ENCODE peak calls at places on chromosomes 5 and 9, in nine cellular contexts. One of them, this sample, is unnamed.

GRCh38 chr9:103586721-103587120 is 507.4 kb upstream of the SMC2 start:
- DNase-seq in A549: no peak
- DNase-seq in neural crest cell: no peak
- DNase-seq in WTC11: no peak
- DNase-seq in CD4-positive, alpha-beta T cell: no peak
- DNase-seq in fibroblast of lung: no peak
- DNase-seq in fibroblast of mammary gland: no peak
- DNase-seq in endodermal cell: no peak
- DNase-seq in MM.1S: no peak
- DNase-seq in this sample: no peak

GRCh38 chr5:65981548-65981947 is 55.2 kb downstream of the ERBIN start:
- DNase-seq in fibroblast of lung: no peak
- DNase-seq in fibroblast of mammary gland: no peak
- DNase-seq in WTC11: no peak
- DNase-seq in endodermal cell: peak
- DNase-seq in MM.1S: no peak
- DNase-seq in CD4-positive, alpha-beta T cell: no peak
- DNase-seq in A549: no peak
- DNase-seq in neural crest cell: no peak
- DNase-seq in this sample: no peak

GRCh38 chr9:83472221-83472665 is 66.0 kb downstream of the FRMD3 start:
- DNase-seq in endodermal cell: no peak
- DNase-seq in MM.1S: no peak
- DNase-seq in CD4-positive, alpha-beta T cell: no peak
- DNase-seq in fibroblast of lung: peak
- DNase-seq in WTC11: no peak
- DNase-seq in fibroblast of mammary gland: peak
- DNase-seq in neural crest cell: no peak
- DNase-seq in A549: peak
- DNase-seq in this sample: no peak

GRCh38 chr5:156597276-156597675 is 252.8 kb upstream of the PPP1R2B start:
- DNase-seq in endodermal cell: no peak
- DNase-seq in WTC11: no peak
- DNase-seq in MM.1S: no peak
- DNase-seq in fibroblast of mammary gland: no peak
- DNase-seq in CD4-positive, alpha-beta T cell: no peak
- DNase-seq in fibroblast of lung: no peak
- DNase-seq in neural crest cell: no peak
- DNase-seq in A549: no peak
- DNase-seq in this sample: no peak

GRCh38 chr9:120966005-120966369 is 39.4 kb upstream of the TRAF1 start:
- DNase-seq in fibroblast of mammary gland: no peak
- DNase-seq in neural crest cell: no peak
- DNase-seq in CD4-positive, alpha-beta T cell: no peak
- DNase-seq in A549: no peak
- DNase-seq in WTC11: no peak
- DNase-seq in endodermal cell: no peak
- DNase-seq in fibroblast of lung: no peak
- DNase-seq in MM.1S: no peak
- DNase-seq in this sample: no peak

GRCh38 chr9:15469406-15469805 is 41.4 kb downstream of the PSIP1 start:
- DNase-seq in A549: no peak
- DNase-seq in neural crest cell: no peak
- DNase-seq in WTC11: no peak
- DNase-seq in fibroblast of mammary gland: no peak
- DNase-seq in fibroblast of lung: peak
- DNase-seq in CD4-positive, alpha-beta T cell: no peak
- DNase-seq in endodermal cell: no peak
- DNase-seq in MM.1S: no peak
- DNase-seq in this sample: no peak

GRCh38 chr5:14724633-14725032 is 60.1 kb downstream of the OTULIN start:
- DNase-seq in CD4-positive, alpha-beta T cell: no peak
- DNase-seq in neural crest cell: no peak
- DNase-seq in WTC11: no peak
- DNase-seq in endodermal cell: no peak
- DNase-seq in fibroblast of lung: no peak
- DNase-seq in fibroblast of mammary gland: no peak
- DNase-seq in MM.1S: no peak
- DNase-seq in A549: no peak
- DNase-seq in this sample: no peak

GRCh38 chr5:38396766-38397165 is 138.4 kb downstream of the EGFLAM start:
- DNase-seq in WTC11: no peak
- DNase-seq in neural crest cell: no peak
- DNase-seq in fibroblast of lung: no peak
- DNase-seq in MM.1S: no peak
- DNase-seq in CD4-positive, alpha-beta T cell: no peak
- DNase-seq in A549: no peak
- DNase-seq in endodermal cell: peak
- DNase-seq in fibroblast of mammary gland: no peak
- DNase-seq in this sample: no peak

GRCh38 chr9:122835313-122835731 is 6.9 kb upstream of the PDCL start:
- DNase-seq in CD4-positive, alpha-beta T cell: peak
- DNase-seq in neural crest cell: no peak
- DNase-seq in MM.1S: no peak
- DNase-seq in fibroblast of lung: no peak
- DNase-seq in A549: no peak
- DNase-seq in endodermal cell: peak
- DNase-seq in fibroblast of mammary gland: no peak
- DNase-seq in WTC11: no peak
- DNase-seq in this sample: peak

GRCh38 chr9:115952667-115953316 is 200.8 kb upstream of the PAPPA start:
- DNase-seq in fibroblast of mammary gland: peak
- DNase-seq in WTC11: no peak
- DNase-seq in neural crest cell: no peak
- DNase-seq in endodermal cell: no peak
- DNase-seq in fibroblast of lung: peak
- DNase-seq in MM.1S: no peak
- DNase-seq in A549: peak
- DNase-seq in CD4-positive, alpha-beta T cell: no peak
- DNase-seq in this sample: no peak

GRCh38 chr5:131171276-131171815 is 602 bp downstream of the LYRM7 start:
- DNase-seq in CD4-positive, alpha-beta T cell: no peak
- DNase-seq in neural crest cell: no peak
- DNase-seq in fibroblast of lung: no peak
- DNase-seq in endodermal cell: peak
- DNase-seq in MM.1S: peak
- DNase-seq in WTC11: no peak
- DNase-seq in A549: no peak
- DNase-seq in fibroblast of mammary gland: no peak
- DNase-seq in this sample: no peak

GRCh38 chr9:96667363-96667728 is 12.2 kb upstream of the PRXL2C start:
- DNase-seq in endodermal cell: peak
- DNase-seq in CD4-positive, alpha-beta T cell: no peak
- DNase-seq in neural crest cell: no peak
- DNase-seq in fibroblast of lung: no peak
- DNase-seq in MM.1S: no peak
- DNase-seq in WTC11: no peak
- DNase-seq in fibroblast of mammary gland: no peak
- DNase-seq in A549: no peak
- DNase-seq in this sample: no peak

GRCh38 chr9:87292449-87293191 is 205.0 kb upstream of the DAPK1 start:
- DNase-seq in WTC11: no peak
- DNase-seq in neural crest cell: no peak
- DNase-seq in MM.1S: no peak
- DNase-seq in fibroblast of mammary gland: peak
- DNase-seq in A549: no peak
- DNase-seq in fibroblast of lung: peak
- DNase-seq in endodermal cell: no peak
- DNase-seq in CD4-positive, alpha-beta T cell: no peak
- DNase-seq in this sample: no peak

GRCh38 chr9:77375956-77376532 is 198.7 kb downstream of the VPS13A start:
- DNase-seq in MM.1S: no peak
- DNase-seq in fibroblast of mammary gland: peak
- DNase-seq in A549: no peak
- DNase-seq in WTC11: no peak
- DNase-seq in fibroblast of lung: peak
- DNase-seq in neural crest cell: no peak
- DNase-seq in endodermal cell: peak
- DNase-seq in CD4-positive, alpha-beta T cell: no peak
- DNase-seq in this sample: no peak

GRCh38 chr9:134410078-134410834 is 84.0 kb downstream of the RXRA start:
- DNase-seq in MM.1S: no peak
- DNase-seq in fibroblast of mammary gland: no peak
- DNase-seq in neural crest cell: no peak
- DNase-seq in WTC11: no peak
- DNase-seq in CD4-positive, alpha-beta T cell: no peak
- DNase-seq in fibroblast of lung: no peak
- DNase-seq in endodermal cell: no peak
- DNase-seq in A549: peak
- DNase-seq in this sample: no peak

GRCh38 chr5:126446498-126447224 is 23.5 kb downstream of the GRAMD2B start:
- DNase-seq in fibroblast of lung: peak
- DNase-seq in A549: peak
- DNase-seq in neural crest cell: no peak
- DNase-seq in fibroblast of mammary gland: peak
- DNase-seq in endodermal cell: no peak
- DNase-seq in MM.1S: no peak
- DNase-seq in CD4-positive, alpha-beta T cell: no peak
- DNase-seq in WTC11: no peak
- DNase-seq in this sample: no peak

GRCh38 chr5:34652916-34653315 is 3.2 kb upstream of the RAI14 start:
- DNase-seq in neural crest cell: no peak
- DNase-seq in CD4-positive, alpha-beta T cell: no peak
- DNase-seq in endodermal cell: no peak
- DNase-seq in MM.1S: no peak
- DNase-seq in fibroblast of mammary gland: peak
- DNase-seq in WTC11: no peak
- DNase-seq in A549: no peak
- DNase-seq in fibroblast of lung: peak
- DNase-seq in this sample: no peak

GRCh38 chr9:107016383-107016782 is 153.4 kb downstream of the ZNF462 start:
- DNase-seq in WTC11: no peak
- DNase-seq in endodermal cell: no peak
- DNase-seq in neural crest cell: no peak
- DNase-seq in MM.1S: no peak
- DNase-seq in fibroblast of lung: no peak
- DNase-seq in CD4-positive, alpha-beta T cell: no peak
- DNase-seq in fibroblast of mammary gland: no peak
- DNase-seq in A549: no peak
- DNase-seq in this sample: no peak

GRCh38 chr9:107019216-107019615 is 156.2 kb downstream of the ZNF462 start:
- DNase-seq in fibroblast of lung: peak
- DNase-seq in neural crest cell: no peak
- DNase-seq in CD4-positive, alpha-beta T cell: no peak
- DNase-seq in A549: no peak
- DNase-seq in fibroblast of mammary gland: peak
- DNase-seq in MM.1S: no peak
- DNase-seq in WTC11: no peak
- DNase-seq in endodermal cell: no peak
- DNase-seq in this sample: no peak

GRCh38 chr9:107024193-107024592 is 161.2 kb downstream of the ZNF462 start:
- DNase-seq in fibroblast of lung: peak
- DNase-seq in MM.1S: peak
- DNase-seq in fibroblast of mammary gland: no peak
- DNase-seq in endodermal cell: no peak
- DNase-seq in WTC11: no peak
- DNase-seq in CD4-positive, alpha-beta T cell: no peak
- DNase-seq in A549: no peak
- DNase-seq in neural crest cell: no peak
- DNase-seq in this sample: no peak

GRCh38 chr9:107020040-107020530 is 157.1 kb downstream of the ZNF462 start:
- DNase-seq in MM.1S: peak
- DNase-seq in endodermal cell: peak
- DNase-seq in fibroblast of mammary gland: peak
- DNase-seq in WTC11: no peak
- DNase-seq in CD4-positive, alpha-beta T cell: no peak
- DNase-seq in fibroblast of lung: peak
- DNase-seq in neural crest cell: no peak
- DNase-seq in A549: no peak
- DNase-seq in this sample: peak
- TF ChIP-seq CTCF in MM.1S: no peak
- TF ChIP-seq CTCF in endodermal cell: peak
- TF ChIP-seq CTCF in fibroblast of mammary gland: peak
- TF ChIP-seq CTCF in WTC11: no peak
- TF ChIP-seq CTCF in CD4-positive, alpha-beta T cell: no peak
- TF ChIP-seq CTCF in fibroblast of lung: peak
- TF ChIP-seq CTCF in neural crest cell: no peak
- TF ChIP-seq CTCF in A549: no peak
- TF ChIP-seq CTCF in this sample: no peak

DNA sequence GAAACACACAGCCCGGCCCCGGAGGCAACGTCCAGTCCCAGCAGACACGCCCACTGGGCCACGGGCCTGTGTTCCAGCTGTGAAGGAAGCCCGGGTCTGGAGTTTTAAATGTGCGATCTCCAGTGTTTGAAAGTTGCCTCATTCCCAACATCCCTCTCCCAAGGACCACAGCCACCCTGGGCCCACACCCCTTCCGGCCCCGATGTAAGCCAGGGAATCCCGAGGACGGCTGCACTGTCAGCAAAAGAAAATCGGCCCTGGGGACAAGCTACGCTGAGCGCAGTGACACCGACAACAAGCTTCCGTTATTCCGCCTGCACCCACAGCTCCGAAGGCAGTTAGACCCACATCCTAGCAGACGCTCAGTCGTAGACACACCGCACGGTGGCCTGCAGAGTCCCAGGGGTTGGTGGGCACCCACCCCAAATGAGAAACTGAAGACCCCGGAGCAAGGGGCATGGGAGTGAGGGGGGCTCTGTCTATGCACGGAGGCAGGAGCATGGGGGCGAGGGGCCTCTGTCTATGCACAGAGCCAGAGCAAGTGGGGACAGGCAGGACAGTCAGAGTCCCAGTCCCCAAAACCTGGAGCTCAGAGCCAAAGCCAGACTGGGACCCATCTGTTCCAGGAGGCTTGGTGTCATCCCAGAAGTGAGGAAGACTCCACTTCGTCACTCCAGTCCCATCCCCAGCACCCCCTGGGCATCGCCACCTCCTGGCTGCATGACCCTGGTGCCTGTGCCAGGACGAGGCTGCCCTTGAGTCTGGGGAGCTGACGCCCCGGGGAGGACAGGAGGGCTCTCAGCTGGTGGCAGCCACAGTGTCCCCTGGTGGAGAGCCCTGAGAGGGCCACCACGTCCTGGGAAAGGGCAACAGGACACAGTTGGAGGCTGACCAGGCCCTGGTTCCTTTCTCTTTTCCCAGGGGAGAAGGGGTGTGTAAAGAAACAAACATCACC is 23.4 kb downstream of the GLT6D1 start:
- DNase-seq in endodermal cell: peak
- DNase-seq in A549: no peak
- DNase-seq in fibroblast of mammary gland: no peak
- DNase-seq in MM.1S: no peak
- DNase-seq in fibroblast of lung: no peak
- DNase-seq in neural crest cell: no peak
- DNase-seq in CD4-positive, alpha-beta T cell: no peak
- DNase-seq in WTC11: no peak
- DNase-seq in this sample: peak
- TF ChIP-seq CTCF in endodermal cell: peak
- TF ChIP-seq CTCF in A549: peak
- TF ChIP-seq CTCF in fibroblast of mammary gland: no peak
- TF ChIP-seq CTCF in MM.1S: no peak
- TF ChIP-seq CTCF in fibroblast of lung: no peak
- TF ChIP-seq CTCF in neural crest cell: no peak
- TF ChIP-seq CTCF in CD4-positive, alpha-beta T cell: no peak
- TF ChIP-seq CTCF in WTC11: no peak
- TF ChIP-seq CTCF in this sample: no peak

GRCh38 chr5:150473673-150474358 is 24.3 kb upstream of the RPS14 start:
- DNase-seq in fibroblast of lung: peak
- DNase-seq in neural crest cell: no peak
- DNase-seq in endodermal cell: peak
- DNase-seq in MM.1S: no peak
- DNase-seq in CD4-positive, alpha-beta T cell: no peak
- DNase-seq in fibroblast of mammary gland: no peak
- DNase-seq in WTC11: peak
- DNase-seq in A549: peak
- DNase-seq in this sample: no peak
- TF ChIP-seq CTCF in fibroblast of lung: no peak
- TF ChIP-seq CTCF in neural crest cell: no peak
- TF ChIP-seq CTCF in endodermal cell: no peak
- TF ChIP-seq CTCF in MM.1S: no peak
- TF ChIP-seq CTCF in CD4-positive, alpha-beta T cell: no peak
- TF ChIP-seq CTCF in fibroblast of mammary gland: no peak
- TF ChIP-seq CTCF in WTC11: no peak
- TF ChIP-seq CTCF in A549: no peak
- TF ChIP-seq CTCF in this sample: no peak

GRCh38 chr5:159104058-159104651 is 4.4 kb upstream of the EBF1 start:
- DNase-seq in fibroblast of lung: no peak
- DNase-seq in WTC11: peak
- DNase-seq in endodermal cell: peak
- DNase-seq in fibroblast of mammary gland: peak
- DNase-seq in A549: peak
- DNase-seq in neural crest cell: no peak
- DNase-seq in MM.1S: no peak
- DNase-seq in CD4-positive, alpha-beta T cell: no peak
- DNase-seq in this sample: no peak
- TF ChIP-seq CTCF in fibroblast of lung: peak
- TF ChIP-seq CTCF in WTC11: no peak
- TF ChIP-seq CTCF in endodermal cell: peak
- TF ChIP-seq CTCF in fibroblast of mammary gland: peak
- TF ChIP-seq CTCF in A549: peak
- TF ChIP-seq CTCF in neural crest cell: peak
- TF ChIP-seq CTCF in MM.1S: no peak
- TF ChIP-seq CTCF in CD4-positive, alpha-beta T cell: no peak
- TF ChIP-seq CTCF in this sample: no peak